ENCODE peak calls at places on chromosomes 11 and 22, in four cellular contexts. G is lower leg skin; B is stimulated activated naive CD8-positive, alpha-beta T cell treated with anti-CD3 and anti-CD28 coated beads, Interleukin-15, amount 100 ng/mL, for 72 hours; J is iris pigment epithelial cell. S is an unnamed sample.

GRCh38 chr11:33722579-33723234 is 13.5 kb downstream of the CD59 start:
- DNase-seq in G (peak), B (peak), J (peak), S (no peak)

GRCh38 chr11:111077938-111078337 is 167.6 kb upstream of the POU2AF2 start:
- DNase-seq in G (no peak), B (no peak), J (no peak), S (no peak)

GRCh38 chr11:110565344-110565684 is 135.6 kb downstream of the FDX1 start:
- DNase-seq in G (no peak), B (no peak), J (peak), S (no peak)

GRCh38 chr11:73201249-73201648 is 16.8 kb upstream of the P2RY2 start:
- DNase-seq in G (peak), B (no peak), J (peak), S (peak)

GRCh38 chr11:2521681-2522630 is 77.1 kb downstream of the KCNQ1 start:
- DNase-seq in G (peak), B (peak), J (no peak), S (peak)

GRCh38 chr11:62604460-62605130 is 2.9 kb upstream of the MTA2 start:
- DNase-seq in G (no peak), B (no peak), J (no peak), S (no peak)

GRCh38 chr11:59151761-59152160 is 9.1 kb downstream of the FAM111A start:
- DNase-seq in G (no peak), B (no peak), J (no peak), S (no peak)

GRCh38 chr11:18144243-18144642 is 11.9 kb downstream of the MRGPRX3 start:
- DNase-seq in G (no peak), B (no peak), J (peak), S (no peak)

GRCh38 chr22:42635531-42635930 is 4.9 kb downstream of the ATP5MGL start:
- DNase-seq in G (peak), B (no peak), J (peak), S (peak)

GRCh38 chr11:64803163-64803845 is at the start of gene MAP4K2:
- DNase-seq in G (peak), B (peak), J (peak), S (peak)

GRCh38 chr11:2885676-2886081 is at the start of gene CDKN1C:
- DNase-seq in G (peak), B (peak), J (peak), S (peak)